ENCODE peak calls at places on chromosomes 16 and 17, in four cellular contexts. One of them, this sample, is unnamed.
A peak's percentile ranks its signal among the peaks of the same experiment; 100 is the strongest.

GRCh38 chr17:27295945-27296344 is 2.0 kb downstream of the WSB1 start:
- DNase-seq in T-helper 1 cell: no peak
- DNase-seq in endothelial cell: no peak
- DNase-seq in nephron progenitor cell: no peak
- DNase-seq in this sample: no peak

GRCh38 chr17:18259621-18260331 is 686 bp upstream of the MIEF2 start:
- DNase-seq in T-helper 1 cell: no peak
- DNase-seq in nephron progenitor cell: no peak
- DNase-seq in endothelial cell: no peak
- DNase-seq in this sample: no peak

GRCh38 chr17:18250259-18250658 is 8.3 kb downstream of the FLII start:
- DNase-seq in T-helper 1 cell: no peak
- DNase-seq in endothelial cell: no peak
- DNase-seq in nephron progenitor cell: no peak
- DNase-seq in this sample: no peak

GRCh38 chr17:78661092-78661770 is 84.0 kb upstream of the DNAH17 start:
- DNase-seq in nephron progenitor cell: no peak
- DNase-seq in endothelial cell: no peak
- DNase-seq in T-helper 1 cell: no peak
- DNase-seq in this sample: no peak

GRCh38 chr16:77838597-77839255 is 50.4 kb downstream of the VAT1L start:
- DNase-seq in endothelial cell: no peak
- DNase-seq in T-helper 1 cell: no peak
- DNase-seq in nephron progenitor cell: no peak
- DNase-seq in this sample: no peak

GRCh38 chr16:31352344-31353115 is 2.4 kb upstream of the ITGAX start:
- DNase-seq in endothelial cell: no peak
- DNase-seq in nephron progenitor cell: no peak
- DNase-seq in T-helper 1 cell: no peak
- DNase-seq in this sample: no peak

GRCh38 chr16:85708338-85708737 is 19.6 kb upstream of the GINS2 start:
- DNase-seq in endothelial cell: no peak
- DNase-seq in T-helper 1 cell: no peak
- DNase-seq in nephron progenitor cell: no peak
- DNase-seq in this sample: no peak

GRCh38 chr17:33927732-33928133 is 327.4 kb upstream of the CCL2 start:
- DNase-seq in T-helper 1 cell: no peak
- DNase-seq in endothelial cell: no peak
- DNase-seq in nephron progenitor cell: no peak
- DNase-seq in this sample: no peak

GRCh38 chr17:77736721-77737120 is 221.8 kb upstream of the TNRC6C start:
- DNase-seq in endothelial cell: no peak
- DNase-seq in nephron progenitor cell: no peak
- DNase-seq in T-helper 1 cell: no peak
- DNase-seq in this sample: no peak

GRCh38 chr16:87926246-87927194 is 9.8 kb downstream of the CA5A start:
- DNase-seq in T-helper 1 cell: no peak
- DNase-seq in endothelial cell: no peak
- DNase-seq in nephron progenitor cell: no peak
- DNase-seq in this sample: no peak

GRCh38 chr16:19168173-19169080 is at the start of gene SYT17:
- DNase-seq in nephron progenitor cell: peak; percentile 49
- DNase-seq in T-helper 1 cell: no peak
- DNase-seq in endothelial cell: peak; percentile 49
- DNase-seq in this sample: no peak

GRCh38 chr17:77510133-77510796 is 369.5 kb downstream of the SEC14L1 start:
- DNase-seq in T-helper 1 cell: no peak
- DNase-seq in endothelial cell: no peak
- DNase-seq in nephron progenitor cell: no peak
- DNase-seq in this sample: no peak

GRCh38 chr16:9135797-9136196 is 44.4 kb downstream of the HAPSTR1 start:
- DNase-seq in endothelial cell: no peak
- DNase-seq in nephron progenitor cell: no peak
- DNase-seq in T-helper 1 cell: no peak
- DNase-seq in this sample: no peak

GRCh38 chr17:78921437-78921971 is 3.7 kb downstream of the TIMP2 start:
- DNase-seq in endothelial cell: no peak
- DNase-seq in nephron progenitor cell: no peak
- DNase-seq in T-helper 1 cell: no peak
- DNase-seq in this sample: no peak

GRCh38 chr17:49546546-49547535 is 28.8 kb upstream of the NXPH3 start:
- DNase-seq in endothelial cell: no peak
- DNase-seq in T-helper 1 cell: no peak
- DNase-seq in nephron progenitor cell: no peak
- DNase-seq in this sample: no peak

GRCh38 chr17:7327501-7327900 is 1.6 kb downstream of the NEURL4 start:
- DNase-seq in endothelial cell: no peak
- DNase-seq in T-helper 1 cell: no peak
- DNase-seq in nephron progenitor cell: no peak
- DNase-seq in this sample: no peak

GRCh38 chr16:73172621-73173312 is 124.8 kb upstream of the ZFHX3 start:
- DNase-seq in endothelial cell: no peak
- DNase-seq in T-helper 1 cell: no peak
- DNase-seq in nephron progenitor cell: peak; percentile 41
- DNase-seq in this sample: no peak

GRCh38 chr17:910503-911194 is 68.9 kb downstream of the NXN start:
- DNase-seq in T-helper 1 cell: no peak
- DNase-seq in endothelial cell: no peak
- DNase-seq in nephron progenitor cell: no peak
- DNase-seq in this sample: no peak

GRCh38 chr17:59618894-59619312 is 792 bp upstream of the CLTC start:
- DNase-seq in T-helper 1 cell: no peak
- DNase-seq in endothelial cell: no peak
- DNase-seq in nephron progenitor cell: no peak
- DNase-seq in this sample: no peak

GRCh38 chr17:36542755-36543154 is 2.0 kb upstream of the GGNBP2 start:
- DNase-seq in endothelial cell: no peak
- DNase-seq in T-helper 1 cell: no peak
- DNase-seq in nephron progenitor cell: no peak
- DNase-seq in this sample: no peak

GRCh38 chr16:12796498-12796897 is 7.2 kb downstream of the CPPED1 start:
- DNase-seq in nephron progenitor cell: no peak
- DNase-seq in T-helper 1 cell: no peak
- DNase-seq in endothelial cell: no peak
- DNase-seq in this sample: no peak

GRCh38 chr17:78325076-78325712 is 34.7 kb downstream of the SOCS3 start:
- DNase-seq in endothelial cell: no peak
- DNase-seq in T-helper 1 cell: no peak
- DNase-seq in nephron progenitor cell: no peak
- DNase-seq in this sample: no peak

GRCh38 chr16:3456374-3456773 is 12.9 kb downstream of the NAA60 start:
- DNase-seq in endothelial cell: no peak
- DNase-seq in nephron progenitor cell: no peak
- DNase-seq in T-helper 1 cell: no peak
- DNase-seq in this sample: no peak